ENCODE peak calls at places on chromosomes 11 and 22, in eight cellular contexts. M is H9; Q is G401; V is CD8-positive, alpha-beta T cell; Y is activated CD4-positive, CD25-positive, alpha-beta regulatory T cell treated with anti-CD3 and anti-CD28 coated beads, Interleukin-2, amount 50 U/mL, for 72 hours; F is GM19239; S is adrenal gland; R is EL. O is an unnamed sample.

GRCh38 chr22:31451709-31452571 is 37.7 kb downstream of the EIF4ENIF1 start:
- DNase-seq in Q (peak; percentile 25), S (peak; percentile 11), F (peak; percentile 16), R (peak; percentile 66), M (no peak), Y (no peak), V (no peak), O (peak; percentile 47)

GRCh38 chr11:19988598-19988997 is 171.7 kb downstream of the DBX1 start:
- DNase-seq in S (no peak), V (no peak), M (peak; percentile 73), Q (peak; percentile 93), F (no peak), Y (no peak), R (peak; percentile 56), O (no peak)

GRCh38 chr11:109422755-109423113 is 744 bp downstream of the C11orf87 start:
- DNase-seq in Q (peak; percentile 41), S (peak; percentile 13), V (no peak), M (no peak), R (no peak), F (no peak), Y (no peak), O (no peak)

GRCh38 chr11:16853859-16854258 is 115.4 kb downstream of the C11orf58 start:
- DNase-seq in R (no peak), S (no peak), V (no peak), F (no peak), M (no peak), Y (no peak), Q (no peak), O (no peak)

GRCh38 chr11:66371627-66372415 is at the start of gene SLC29A2:
- DNase-seq in F (peak; percentile 54), Q (peak; percentile 67), S (peak; percentile 35), V (peak; percentile 70), Y (peak; percentile 59), M (peak; percentile 98), R (no peak), O (no peak)

GRCh38 chr22:49659281-49659923 is 168.3 kb downstream of the BRD1 start:
- DNase-seq in R (no peak), Q (no peak), S (peak; percentile 10), M (peak; percentile 27), V (no peak), F (no peak), Y (no peak), O (no peak)

GRCh38 chr11:8604078-8604723 is 10.2 kb upstream of the STK33 start:
- DNase-seq in F (peak; percentile 31), R (peak; percentile 100), M (peak; percentile 75), S (peak; percentile 60), Q (peak; percentile 29), V (no peak), Y (peak; percentile 37), O (peak; percentile 60)

GRCh38 chr11:6240691-6241285 is 1.9 kb downstream of the CNGA4 start:
- DNase-seq in Y (no peak), M (no peak), F (no peak), V (no peak), Q (no peak), S (no peak), R (no peak), O (no peak)

GRCh38 chr11:28819741-28820140 is 711.6 kb downstream of the METTL15 start:
- DNase-seq in R (no peak), S (no peak), V (no peak), F (no peak), M (no peak), Q (no peak), Y (no peak), O (no peak)

GRCh38 chr11:17927643-17928343 is 85.1 kb downstream of the SERGEF start:
- DNase-seq in S (no peak), Q (peak; percentile 50), R (no peak), M (no peak), V (no peak), Y (no peak), F (no peak), O (no peak)

GRCh38 chr11:90204832-90205646 is 17.8 kb downstream of the CHORDC1 start:
- DNase-seq in Q (peak; percentile 67), M (no peak), V (no peak), Y (no peak), R (peak; percentile 53), S (no peak), F (no peak), O (peak; percentile 46)

GRCh38 chr11:44578279-44578678 is 12.8 kb downstream of the CD82 start:
- DNase-seq in Y (no peak), V (no peak), S (no peak), R (no peak), F (no peak), Q (no peak), M (no peak), O (no peak)

GRCh38 chr22:27752771-27753170 is 48.8 kb downstream of the MN1 start:
- DNase-seq in M (no peak), S (no peak), Q (no peak), V (no peak), Y (no peak), R (no peak), F (no peak), O (peak; percentile 28)

GRCh38 chr22:17264321-17265052 is 45.3 kb upstream of the ADA2 start:
- DNase-seq in M (peak; percentile 78), R (peak; percentile 15), Y (no peak), Q (no peak), V (no peak), S (no peak), F (no peak), O (no peak)

GRCh38 chr22:31104869-31105268 is 2.5 kb downstream of the SELENOM start:
- DNase-seq in Y (no peak), S (no peak), Q (no peak), F (no peak), M (peak; percentile 90), R (no peak), V (no peak), O (no peak)

GRCh38 chr11:8068605-8069221 is 12.3 kb upstream of the TUB start:
- DNase-seq in S (peak; percentile 79), Y (no peak), R (peak; percentile 86), F (no peak), V (no peak), M (peak; percentile 23), Q (no peak), O (peak; percentile 90)

GRCh38 chr22:41589260-41589600 is 410 bp downstream of the PMM1 start:
- DNase-seq in Y (no peak), S (peak; percentile 58), R (peak; percentile 34), V (peak; percentile 1), F (no peak), M (no peak), Q (no peak), O (no peak)

GRCh38 chr11:73252577-73253191 is 19.5 kb upstream of the P2RY6 start:
- DNase-seq in Y (peak; percentile 27), R (no peak), S (no peak), Q (no peak), M (peak; percentile 39), F (no peak), V (no peak), O (no peak)

GRCh38 chr11:12199231-12199948 is 89.0 kb downstream of the MICAL2 start:
- DNase-seq in F (no peak), Q (no peak), M (no peak), S (no peak), V (no peak), R (no peak), Y (no peak), O (no peak)

GRCh38 chr22:17085277-17086091 is 684 bp downstream of the IL17RA start:
- DNase-seq in R (peak; percentile 9), Y (peak; percentile 49), S (peak; percentile 49), Q (no peak), V (no peak), M (no peak), F (no peak), O (no peak)

GRCh38 chr11:34653851-34654490 is 33.1 kb downstream of the EHF start:
- DNase-seq in Y (no peak), R (peak; percentile 97), Q (no peak), F (no peak), S (peak; percentile 82), M (no peak), V (no peak), O (peak; percentile 90)

GRCh38 chr11:123020968-123021367 is 39.3 kb upstream of the BSX start:
- DNase-seq in V (no peak), M (peak; percentile 70), Y (no peak), F (peak; percentile 40), S (no peak), R (peak; percentile 57), Q (peak; percentile 39), O (peak; percentile 19)

GRCh38 chr11:74090701-74091100 is 80.1 kb downstream of the C2CD3 start:
- DNase-seq in R (no peak), Q (peak; percentile 8), V (no peak), M (no peak), F (no peak), Y (no peak), S (no peak), O (peak; percentile 63)

GRCh38 chr22:31122532-31123291 is at the start of gene INPP5J:
- DNase-seq in R (peak; percentile 76), Q (peak; percentile 93), M (peak; percentile 54), V (no peak), F (no peak), Y (no peak), S (peak; percentile 62), O (peak; percentile 33)

GRCh38 chr11:124760205-124760652 is 1.9 kb downstream of the ESAM start:
- DNase-seq in Q (no peak), F (no peak), R (no peak), V (no peak), Y (no peak), S (no peak), M (peak; percentile 36), O (no peak)

GRCh38 chr22:50482107-50483074 is 1.0 kb downstream of the ADM2 start:
- DNase-seq in R (no peak), F (no peak), M (no peak), V (no peak), Y (no peak), S (no peak), Q (no peak), O (no peak)